ENCODE peak calls at places on chromosomes 4 and X, in nine cellular contexts. G, H, A, P, J, R, Z, M and O are unnamed samples. For H3K9me3, the result is how much of the 10 kb centered on the place peaks cover.

GRCh38 chr4:152063301-152064235 is 302.8 kb upstream of the GATB start:
- DNase-seq in M (no peak), G (peak), R (no peak), A (peak), H (peak), J (no peak), Z (no peak), P (peak), O (peak)

GRCh38 chr4:152032722-152033131 is 271.9 kb upstream of the GATB start:
- DNase-seq in M (no peak), A (no peak), R (peak), J (no peak), Z (peak), P (no peak), G (peak), H (peak), O (peak)

GRCh38 chr4:76308548-76308947 is 2.0 kb downstream of the STBD1 start:
- DNase-seq in R (no peak), A (no peak), M (no peak), P (no peak), J (no peak), Z (no peak), G (peak), H (no peak), O (no peak)

GRCh38 chr4:101699441-101700117 is 91.0 kb upstream of the BANK1 start:
- DNase-seq in A (no peak), R (no peak), J (no peak), P (no peak), G (no peak), M (no peak), Z (no peak), H (no peak), O (no peak)

GRCh38 chr4:76687730-76688441 is 210.1 kb downstream of the SOWAHB start:
- DNase-seq in M (no peak), J (no peak), Z (no peak), R (no peak), A (no peak), G (no peak), P (no peak), H (no peak), O (no peak)

GRCh38 chr4:187158003-187158402 is 434.3 kb upstream of the FAT1 start:
- DNase-seq in G (no peak), R (no peak), M (no peak), J (no peak), A (no peak), H (no peak), Z (peak), P (no peak), O (no peak)

GRCh38 chr4:143743591-143743990 is 43.1 kb upstream of the FREM3 start:
- DNase-seq in Z (no peak), H (no peak), R (no peak), M (peak), J (no peak), A (no peak), P (no peak), G (no peak), O (no peak)

GRCh38 chrX:75746891-75747639 is 38.0 kb downstream of the MAGEE2 start:
- DNase-seq in J (peak), M (no peak), R (no peak), H (peak), P (peak), G (peak), Z (peak), A (peak), O (peak)

GRCh38 chrX:49664824-49665223 is 31.0 kb downstream of the PAGE1 start:
- DNase-seq in Z (no peak), P (no peak), H (no peak), G (no peak), M (no peak), A (no peak), R (no peak), J (no peak), O (no peak)

GRCh38 chr4:141890279-141890678 is 253.9 kb downstream of the IL15 start:
- DNase-seq in Z (no peak), J (no peak), M (peak), A (no peak), P (no peak), R (no peak), H (no peak), G (no peak), O (no peak)

GRCh38 chrX:45497290-45497689 is 296.6 kb upstream of the DIPK2B start:
- DNase-seq in J (no peak), Z (no peak), P (no peak), H (peak), A (no peak), G (no peak), M (no peak), R (no peak), O (no peak)

GRCh38 chr4:152847376-152847775 is 67.6 kb downstream of the ARFIP1 start:
- DNase-seq in P (no peak), Z (no peak), A (no peak), J (no peak), R (no peak), M (no peak), G (no peak), H (no peak), O (no peak)

GRCh38 chr4:8050555-8051206 is 107.9 kb downstream of the ABLIM2 start:
- DNase-seq in Z (peak), A (no peak), H (peak), J (no peak), R (no peak), P (no peak), G (peak), M (no peak), O (no peak)

GRCh38 chr4:2935762-2936743 is 27.2 kb downstream of the NOP14 start:
- DNase-seq in G (peak), Z (peak), M (no peak), A (no peak), R (no peak), P (no peak), J (peak), H (peak), O (peak)

GRCh38 chrX:84188320-84188834 is 378 bp upstream of the RPS6KA6 start:
- DNase-seq in P (no peak), Z (peak), M (peak), G (peak), H (peak), R (peak), A (no peak), J (no peak), O (no peak)

GRCh38 chrX:154372612-154373022 is 1.8 kb downstream of the FLNA start:
- DNase-seq in Z (no peak), J (no peak), G (no peak), M (no peak), R (no peak), H (peak), P (no peak), A (peak), O (no peak)

GRCh38 chr4:115113382-115114106 is at the start of gene NDST4:
- DNase-seq in R (no peak), A (no peak), M (no peak), J (no peak), Z (no peak), G (peak), H (peak), P (no peak), O (no peak)

GRCh38 chr4:145177511-145177905 is 2.9 kb downstream of the OTUD4 start:
- DNase-seq in M (no peak), R (no peak), P (no peak), H (peak), G (peak), Z (no peak), J (no peak), A (no peak), O (no peak)

GRCh38 chr4:142095886-142096605 is 459.7 kb downstream of the IL15 start:
- DNase-seq in H (peak), Z (peak), M (peak), J (no peak), A (no peak), G (no peak), P (no peak), R (peak), O (peak)

GRCh38 chrX:57595381-57595811 is 3.6 kb downstream of the ZXDB start:
- DNase-seq in A (peak), H (peak), R (peak), P (no peak), M (peak), J (no peak), G (no peak), Z (no peak), O (peak)

GRCh38 chrX:153668423-153669173 is 5.0 kb downstream of the PNCK start:
- DNase-seq in J (no peak), P (no peak), H (no peak), R (no peak), M (no peak), Z (no peak), A (no peak), G (no peak), O (no peak)

GRCh38 chr4:13763707-13764106 is 136.2 kb upstream of the BOD1L1 start:
- DNase-seq in P (no peak), M (no peak), G (no peak), J (no peak), R (no peak), A (no peak), Z (no peak), H (no peak), O (no peak)

GRCh38 chr4:13765535-13765934 is 138.0 kb upstream of the BOD1L1 start:
- DNase-seq in P (no peak), R (no peak), A (no peak), J (no peak), G (no peak), Z (no peak), H (no peak), M (no peak), O (peak)

GRCh38 chr4:13766722-13767495 is 139.4 kb upstream of the BOD1L1 start:
- DNase-seq in H (no peak), R (no peak), G (no peak), P (no peak), Z (no peak), A (no peak), M (no peak), J (no peak), O (no peak)

GRCh38 chr4:13762126-13762525 is 134.6 kb upstream of the BOD1L1 start:
- DNase-seq in M (no peak), H (peak), Z (no peak), G (no peak), A (no peak), P (no peak), R (no peak), J (no peak), O (no peak)
- H3K9me3 ChIP-seq in M (under half), H (under half), Z (under half), G (under half), A (under half), P (under half), R (under half), J (under half), O (under half)

GRCh38 chrX:39679497-39680157 is 418.1 kb downstream of the BCOR start:
- DNase-seq in M (no peak), H (no peak), G (no peak), A (no peak), R (no peak), Z (no peak), J (no peak), P (no peak), O (no peak)
- H3K4me3 ChIP-seq in M (no peak), H (no peak), G (no peak), A (no peak), R (no peak), Z (no peak), J (no peak), P (no peak), O (no peak)

GRCh38 chr4:19014594-19014993 is 993.0 kb upstream of the LCORL start:
- DNase-seq in A (no peak), J (no peak), P (no peak), G (no peak), M (no peak), R (no peak), H (no peak), Z (no peak), O (no peak)
- H3K9me3 ChIP-seq in A (under half), J (under half), P (under half), G (under half), M (under half), R (under half), H (under half), Z (under half), O (under half)

GRCh38 chrX:151176351-151176750 is at the start of gene GPR50:
- DNase-seq in J (no peak), M (no peak), P (no peak), G (no peak), Z (no peak), A (no peak), R (no peak), H (no peak), O (no peak)
- H3K4me3 ChIP-seq in J (no peak), M (no peak), P (no peak), G (no peak), Z (no peak), A (no peak), R (no peak), H (no peak), O (no peak)

GRCh38 chr4:155423671-155424070 is 46.9 kb upstream of the MAP9 start:
- DNase-seq in G (no peak), R (no peak), J (no peak), A (no peak), Z (no peak), H (no peak), M (no peak), P (no peak), O (no peak)

GRCh38 chr4:155413451-155413850 is 36.7 kb upstream of the MAP9 start:
- DNase-seq in H (no peak), R (no peak), A (no peak), M (no peak), J (no peak), G (no peak), Z (no peak), P (no peak), O (no peak)

GRCh38 chr4:155415662-155416061 is 38.9 kb upstream of the MAP9 start:
- DNase-seq in G (no peak), R (no peak), H (no peak), J (no peak), P (no peak), Z (no peak), M (no peak), A (no peak), O (no peak)

DNA sequence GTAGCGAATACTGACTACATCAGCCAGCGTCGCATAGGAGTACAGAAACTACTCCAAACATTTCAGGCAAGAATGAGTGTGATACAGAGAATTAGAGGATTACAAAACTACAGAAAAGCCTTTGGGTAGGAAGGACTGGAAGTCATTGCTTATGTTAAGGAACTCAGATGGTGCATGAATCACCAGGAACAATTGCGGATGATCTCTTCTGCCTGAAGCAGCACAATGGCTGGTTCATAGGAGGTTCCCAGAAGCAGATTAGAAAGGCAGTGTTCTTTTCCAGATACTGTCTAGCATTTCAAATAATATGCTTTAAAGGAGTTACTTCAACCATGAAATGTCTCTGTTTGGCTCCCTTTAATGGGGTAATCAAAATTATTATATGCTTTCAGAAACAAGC is 42.5 kb upstream of the MAP9 start:
- DNase-seq in P (no peak), Z (no peak), H (peak), M (peak), G (no peak), J (no peak), A (no peak), R (peak), O (no peak)
- H3K9me3 ChIP-seq in P (under half), Z (under half), H (under half), M (under half), G (under half), J (under half), A (under half), R (under half), O (under half)

GRCh38 chr4:6910960-6911874 is 1.6 kb downstream of the TBC1D14 start:
- DNase-seq in Z (no peak), J (no peak), R (no peak), G (no peak), A (no peak), H (no peak), P (no peak), M (no peak), O (no peak)
- H3K4me3 ChIP-seq in Z (no peak), J (peak), R (peak), G (no peak), A (peak), H (peak), P (peak), M (no peak), O (no peak)

GRCh38 chr4:134313591-134313990 is 112.0 kb upstream of the PABPC4L start:
- DNase-seq in A (no peak), G (no peak), R (no peak), H (no peak), J (no peak), Z (no peak), P (no peak), M (peak), O (no peak)
- H3K9me3 ChIP-seq in A (under half), G (under half), R (under half), H (under half), J (under half), Z (under half), P (under half), M (under half), O (under half)